ENCODE peak calls at places on chromosomes 13 and 19, in nine cellular contexts. I is GOT3; R is T-helper 2 cell; M is activated gamma-delta T cell treated with anti-CD3 and anti-CD28 coated beads, Interleukin-2, amount 50 U/mL, for 16 hours; Z is NAMALWA; T is GDM1; U is cardiac muscle cell; Y is Panc1; O is cardiac fibroblast. H is an unnamed sample.

GRCh38 chr19:44905437-44906160 is at the start of gene APOE:
- DNase-seq in I (no peak), R (no peak), M (no peak), Z (no peak), T (no peak), U (peak), Y (no peak), O (peak), H (no peak)

GRCh38 chr19:4456566-4456842 is 1.1 kb downstream of the UBXN6 start:
- DNase-seq in I (no peak), R (no peak), M (no peak), Z (no peak), T (peak), U (peak), Y (no peak), O (peak), H (no peak)

GRCh38 chr13:21638319-21639282 is 32.3 kb upstream of the FGF9 start:
- DNase-seq in I (no peak), R (no peak), M (peak), Z (peak), T (peak), U (peak), Y (no peak), O (peak), H (peak)

GRCh38 chr19:45358213-45358792 is 12.1 kb downstream of the ERCC2 start:
- DNase-seq in I (no peak), R (no peak), M (no peak), Z (no peak), T (no peak), U (no peak), Y (no peak), O (no peak), H (no peak)

GRCh38 chr19:5434970-5435641 is 20.1 kb upstream of the ZNRF4 start:
- DNase-seq in I (no peak), R (no peak), M (peak), Z (no peak), T (no peak), U (no peak), Y (no peak), O (peak), H (no peak)

GRCh38 chr13:27549406-27549981 is 70.8 kb downstream of the LNX2 start:
- DNase-seq in I (no peak), R (no peak), M (no peak), Z (no peak), T (no peak), U (no peak), Y (no peak), O (no peak), H (no peak)

GRCh38 chr19:18422530-18423191 is 3.5 kb downstream of the SSBP4 start:
- DNase-seq in I (no peak), R (peak), M (no peak), Z (no peak), T (no peak), U (no peak), Y (no peak), O (no peak), H (no peak)

GRCh38 chr19:47658431-47659383 is 49.8 kb downstream of the BICRA start:
- DNase-seq in I (no peak), R (no peak), M (no peak), Z (no peak), T (no peak), U (no peak), Y (no peak), O (peak), H (no peak)

GRCh38 chr13:49042476-49042875 is 66.8 kb downstream of the FNDC3A start:
- DNase-seq in I (no peak), R (no peak), M (no peak), Z (no peak), T (no peak), U (no peak), Y (no peak), O (no peak), H (no peak)

GRCh38 chr13:37492741-37493514 is 105.6 kb downstream of the POSTN start:
- DNase-seq in I (no peak), R (no peak), M (no peak), Z (no peak), T (no peak), U (peak), Y (no peak), O (peak), H (no peak)

GRCh38 chr13:103695320-103695719 is 629.1 kb upstream of the SLC10A2 start:
- DNase-seq in I (no peak), R (no peak), M (no peak), Z (no peak), T (no peak), U (peak), Y (no peak), O (no peak), H (no peak)

GRCh38 chr13:31073859-31074718 is 87.6 kb downstream of the HSPH1 start:
- DNase-seq in I (no peak), R (no peak), M (no peak), Z (peak), T (no peak), U (no peak), Y (no peak), O (peak), H (no peak)

GRCh38 chr19:40718774-40719391 is 2.0 kb downstream of the ITPKC start:
- DNase-seq in I (no peak), R (no peak), M (no peak), Z (peak), T (no peak), U (peak), Y (no peak), O (peak), H (no peak)

GRCh38 chr19:50906217-50906616 is 5.0 kb downstream of the KLK4 start:
- DNase-seq in I (no peak), R (no peak), M (peak), Z (peak), T (no peak), U (peak), Y (no peak), O (peak), H (no peak)

GRCh38 chr13:100382787-100383186 is 205.8 kb downstream of the GGACT start:
- DNase-seq in I (no peak), R (no peak), M (no peak), Z (no peak), T (no peak), U (no peak), Y (no peak), O (peak), H (no peak)

GRCh38 chr19:10211071-10211470 is 16.3 kb upstream of the DNMT1 start:
- DNase-seq in I (no peak), R (no peak), M (no peak), Z (no peak), T (no peak), U (no peak), Y (no peak), O (no peak), H (no peak)

GRCh38 chr13:40589285-40590109 is 76.9 kb downstream of the FOXO1 start:
- DNase-seq in I (no peak), R (no peak), M (no peak), Z (peak), T (peak), U (peak), Y (no peak), O (peak), H (peak)

GRCh38 chr19:2986951-2987491 is 9.7 kb downstream of the TLE6 start:
- DNase-seq in I (no peak), R (no peak), M (no peak), Z (no peak), T (no peak), U (peak), Y (no peak), O (peak), H (no peak)

GRCh38 chr19:38977445-38978314 is 2.1 kb upstream of the FBXO17 start:
- DNase-seq in I (no peak), R (no peak), M (no peak), Z (no peak), T (peak), U (no peak), Y (peak), O (peak), H (no peak)

GRCh38 chr13:74329978-74330377 is 195.8 kb upstream of the KLF12 start:
- DNase-seq in I (no peak), R (no peak), M (no peak), Z (no peak), T (no peak), U (no peak), Y (no peak), O (no peak), H (no peak)

GRCh38 chr19:46984077-46985010 is 35.3 kb upstream of the NPAS1 start:
- DNase-seq in I (no peak), R (no peak), M (no peak), Z (no peak), T (no peak), U (peak), Y (no peak), O (peak), H (no peak)

GRCh38 chr13:20553309-20553708 is 13.6 kb upstream of the IFT88 start:
- DNase-seq in I (no peak), R (no peak), M (no peak), Z (no peak), T (no peak), U (no peak), Y (no peak), O (peak), H (no peak)

GRCh38 chr19:30240904-30241695 is 131.1 kb upstream of the ZNF536 start:
- DNase-seq in I (no peak), R (no peak), M (no peak), Z (no peak), T (no peak), U (no peak), Y (no peak), O (no peak), H (no peak)

GRCh38 chr19:29714953-29715694 is at the start of gene C19orf12:
- DNase-seq in I (no peak), R (peak), M (peak), Z (peak), T (peak), U (peak), Y (no peak), O (peak), H (peak)

GRCh38 chr19:56348289-56348877 is 33.7 kb upstream of the ZSCAN5A start:
- DNase-seq in I (no peak), R (no peak), M (no peak), Z (peak), T (no peak), U (no peak), Y (no peak), O (peak), H (peak)

GRCh38 chr19:49056101-49056901 is 1.2 kb downstream of the CGB7 start:
- DNase-seq in I (no peak), R (peak), M (peak), Z (no peak), T (no peak), U (peak), Y (no peak), O (peak), H (no peak)

GRCh38 chr13:96792736-96793444 is 201.4 kb downstream of the OXGR1 start:
- DNase-seq in I (no peak), R (no peak), M (no peak), Z (no peak), T (no peak), U (peak), Y (no peak), O (no peak), H (no peak)

GRCh38 chr13:99948411-99948810 is 23.2 kb downstream of the ZIC5 start:
- DNase-seq in I (no peak), R (no peak), M (no peak), Z (no peak), T (no peak), U (no peak), Y (no peak), O (no peak), H (no peak)

GRCh38 chr13:105991622-105992254 is 543.7 kb downstream of the EFNB2 start:
- DNase-seq in I (no peak), R (no peak), M (no peak), Z (no peak), T (no peak), U (no peak), Y (no peak), O (peak), H (no peak)

GRCh38 chr13:31722684-31723083 is 16.6 kb upstream of the RXFP2 start:
- DNase-seq in I (no peak), R (no peak), M (no peak), Z (no peak), T (no peak), U (no peak), Y (no peak), O (peak), H (no peak)